ENCODE peak calls at places on chromosomes 1 and 21, in ten cellular contexts. K, R, L, Y, X, G, V, N, J and A are unnamed samples.

GRCh38 chr1:2642560-2643413 is 10.0 kb upstream of the MMEL1 start:
- DNase-seq in K (peak; percentile 83), R (peak; percentile 92), L (peak; percentile 83), Y (peak; percentile 66), X (peak; percentile 91), G (peak; percentile 84), V (peak; percentile 83), N (peak; percentile 90), J (peak; percentile 93), A (peak; percentile 91)

GRCh38 chr1:109630081-109630880 is 10.6 kb downstream of the AMPD2 start:
- DNase-seq in K (no peak), R (no peak), L (no peak), Y (no peak), X (no peak), G (no peak), V (no peak), N (peak; percentile 67), J (no peak), A (no peak)

GRCh38 chr1:230861489-230861888 is 6.8 kb downstream of the C1orf198 start:
- DNase-seq in K (no peak), R (no peak), L (no peak), Y (no peak), X (no peak), G (no peak), V (no peak), N (peak; percentile 61), J (no peak), A (no peak)

GRCh38 chr1:168082008-168082876 is 54.5 kb downstream of the GPR161 start:
- DNase-seq in K (peak; percentile 72), R (peak; percentile 69), L (peak; percentile 81), Y (peak; percentile 35), X (peak; percentile 88), G (peak; percentile 79), V (peak; percentile 74), N (peak; percentile 84), J (no peak), A (peak; percentile 74)

GRCh38 chr1:6352138-6352563 is 41.4 kb downstream of the ACOT7 start:
- DNase-seq in K (no peak), R (no peak), L (no peak), Y (no peak), X (no peak), G (no peak), V (no peak), N (peak; percentile 84), J (no peak), A (no peak)

GRCh38 chr1:198674009-198674408 is 35.2 kb downstream of the PTPRC start:
- DNase-seq in K (no peak), R (no peak), L (no peak), Y (no peak), X (no peak), G (no peak), V (no peak), N (no peak), J (no peak), A (no peak)

GRCh38 chr1:79899914-79900313 is 893.4 kb upstream of the ADGRL4 start:
- DNase-seq in K (peak; percentile 99), R (no peak), L (peak; percentile 99), Y (no peak), X (peak; percentile 95), G (peak; percentile 100), V (no peak), N (no peak), J (no peak), A (no peak)

GRCh38 chr1:37107153-37107552 is 72.8 kb upstream of the GRIK3 start:
- DNase-seq in K (no peak), R (no peak), L (no peak), Y (no peak), X (no peak), G (no peak), V (no peak), N (no peak), J (no peak), A (no peak)

GRCh38 chr1:17198476-17199258 is 6.3 kb upstream of the PADI1 start:
- DNase-seq in K (no peak), R (no peak), L (no peak), Y (no peak), X (no peak), G (no peak), V (no peak), N (no peak), J (peak; percentile 32), A (no peak)

GRCh38 chr1:83692524-83693336 is 306.2 kb downstream of the TTLL7 start:
- DNase-seq in K (peak; percentile 26), R (no peak), L (no peak), Y (no peak), X (peak; percentile 27), G (peak; percentile 0), V (no peak), N (peak; percentile 54), J (no peak), A (peak; percentile 41)

GRCh38 chr21:35016071-35016470 is 33.0 kb downstream of the RUNX1 start:
- DNase-seq in K (no peak), R (no peak), L (no peak), Y (no peak), X (no peak), G (no peak), V (no peak), N (no peak), J (no peak), A (no peak)

GRCh38 chr1:3560199-3560955 is 50.9 kb downstream of the MEGF6 start:
- DNase-seq in K (no peak), R (peak; percentile 60), L (peak; percentile 20), Y (no peak), X (no peak), G (no peak), V (no peak), N (no peak), J (no peak), A (no peak)

GRCh38 chr1:8607906-8608305 is 209.5 kb downstream of the RERE start:
- DNase-seq in K (no peak), R (no peak), L (no peak), Y (no peak), X (no peak), G (no peak), V (no peak), N (no peak), J (no peak), A (no peak)

GRCh38 chr1:113320272-113320671 is 70.0 kb upstream of the MAGI3 start:
- DNase-seq in K (no peak), R (no peak), L (no peak), Y (no peak), X (no peak), G (no peak), V (no peak), N (no peak), J (no peak), A (no peak)

DNA sequence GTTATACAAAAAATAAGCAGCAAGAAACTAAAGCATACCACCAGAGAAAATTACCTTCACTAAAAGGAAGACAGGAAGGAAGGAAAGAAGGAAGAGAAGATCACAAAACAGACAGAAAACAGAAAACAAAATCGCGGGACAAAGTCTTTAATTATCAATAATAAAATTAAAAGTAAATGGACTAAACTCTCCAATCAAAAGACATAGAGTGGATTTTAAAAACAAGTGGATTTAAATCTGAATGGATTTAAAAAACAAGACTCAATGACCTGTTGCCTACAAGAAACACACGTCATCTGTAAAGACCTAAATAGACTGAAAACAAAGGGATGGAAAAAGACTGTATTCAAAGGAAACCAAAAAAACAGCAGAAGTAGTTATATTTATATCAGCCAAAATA is 75.7 kb upstream of the MAGI3 start:
- DNase-seq in K (no peak), R (no peak), L (no peak), Y (no peak), X (no peak), G (no peak), V (no peak), N (no peak), J (no peak), A (no peak)
- TF ChIP-seq CTCF in K (no peak), R (no peak), L (no peak), Y (no peak), X (no peak), G (no peak), V (no peak), N (no peak), J (no peak), A (no peak)

DNA sequence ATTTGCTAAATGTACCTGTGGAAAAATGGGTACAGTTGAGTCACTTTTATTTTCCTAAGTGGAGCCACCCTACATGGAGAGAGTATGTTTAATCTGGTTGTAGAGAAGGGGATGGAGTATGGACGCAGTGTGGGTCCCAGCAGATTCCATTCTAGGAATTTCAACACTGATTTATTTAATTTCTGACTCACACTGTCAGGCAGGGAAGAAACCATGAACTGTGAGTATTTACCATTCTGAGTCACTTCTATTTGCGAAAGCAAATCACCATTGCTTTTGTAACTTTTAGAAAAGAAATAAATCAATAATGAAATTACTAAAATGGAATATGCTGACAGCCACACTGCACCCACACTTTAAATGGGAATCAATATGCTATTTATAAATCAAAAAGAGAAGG is 339.0 kb downstream of the DSCAM start:
- DNase-seq in K (no peak), R (no peak), L (peak; percentile 15), Y (no peak), X (no peak), G (peak; percentile 4), V (no peak), N (no peak), J (no peak), A (no peak)
- TF ChIP-seq CTCF in K (no peak), R (no peak), L (no peak), Y (no peak), X (no peak), G (no peak), V (no peak), N (no peak), J (no peak), A (no peak)

GRCh38 chr1:23198373-23198772 is 18.9 kb downstream of the HTR1D start:
- DNase-seq in K (peak; percentile 82), R (no peak), L (peak; percentile 98), Y (no peak), X (peak; percentile 92), G (peak; percentile 97), V (no peak), N (no peak), J (no peak), A (no peak)
- TF ChIP-seq CTCF in K (no peak), R (no peak), L (peak; percentile 34), Y (no peak), X (peak; percentile 3), G (peak; percentile 3), V (no peak), N (no peak), J (no peak), A (no peak)

GRCh38 chr1:211742272-211742671 is 66.9 kb upstream of the NEK2 start:
- DNase-seq in K (no peak), R (no peak), L (no peak), Y (no peak), X (no peak), G (no peak), V (no peak), N (no peak), J (no peak), A (no peak)

GRCh38 chr1:211742889-211743529 is 67.6 kb upstream of the NEK2 start:
- DNase-seq in K (no peak), R (no peak), L (no peak), Y (no peak), X (no peak), G (no peak), V (no peak), N (no peak), J (no peak), A (no peak)

GRCh38 chr1:211739671-211740411 is 64.4 kb upstream of the NEK2 start:
- DNase-seq in K (no peak), R (no peak), L (no peak), Y (no peak), X (no peak), G (no peak), V (no peak), N (no peak), J (no peak), A (no peak)

GRCh38 chr1:211741799-211742198 is 66.4 kb upstream of the NEK2 start:
- DNase-seq in K (no peak), R (no peak), L (no peak), Y (no peak), X (no peak), G (no peak), V (no peak), N (no peak), J (no peak), A (no peak)

GRCh38 chr1:211741116-211741515 is 65.7 kb upstream of the NEK2 start:
- DNase-seq in K (no peak), R (no peak), L (no peak), Y (no peak), X (no peak), G (no peak), V (peak; percentile 18), N (no peak), J (no peak), A (no peak)
- TF ChIP-seq CTCF in K (no peak), R (no peak), L (no peak), Y (no peak), X (no peak), G (no peak), V (no peak), N (no peak), J (no peak), A (no peak)